ENCODE peak calls at places on chromosomes 1 and 21, in ten cellular contexts. G is GM19239; Z is transverse colon; I is MM.1S; E is activated effector memory CD4-positive, alpha-beta T cell treated with Interleukin-2 at 50 U/mL for 16 hours; A is ovary; P is NCI-H2029 treated with DMSO at 0.1 percent for 48 hours; L is WTC11; Q is iPS-NIHi11; B is T-helper 1 cell. F is an unnamed sample.

GRCh38 chr1:145751491-145752021 is 32.3 kb downstream of the CD160 start:
- DNase-seq in A (no peak), B (no peak), E (no peak), P (no peak), Z (no peak), G (no peak), I (no peak), L (no peak), Q (no peak), F (peak; percentile 76)

GRCh38 chr1:243786546-243786945 is 63.5 kb downstream of the AKT3 start:
- DNase-seq in E (no peak), I (no peak), Q (no peak), A (no peak), L (no peak), G (no peak), Z (no peak), P (no peak), B (no peak), F (no peak)

GRCh38 chr1:112706505-112707216 is at the start of gene RHOC:
- DNase-seq in I (peak; percentile 49), A (peak; percentile 83), Q (peak; percentile 81), E (no peak), L (peak; percentile 62), P (no peak), B (peak; percentile 48), G (peak; percentile 69), Z (peak; percentile 81), F (peak; percentile 89)

GRCh38 chr1:231192620-231193163 is 30.8 kb downstream of the TRIM67 start:
- DNase-seq in Z (peak; percentile 23), I (no peak), Q (no peak), A (no peak), L (no peak), B (no peak), P (peak; percentile 74), E (no peak), G (no peak), F (no peak)

GRCh38 chr21:41112740-41113692 is 54.9 kb upstream of the BACE2 start:
- DNase-seq in P (no peak), Z (no peak), B (no peak), L (no peak), I (peak; percentile 52), A (no peak), Q (no peak), E (no peak), G (no peak), F (peak; percentile 97)

GRCh38 chr1:151131832-151132675 is 14.4 kb downstream of the SEMA6C start:
- DNase-seq in Z (peak; percentile 26), L (peak; percentile 56), G (no peak), E (no peak), Q (peak; percentile 50), I (no peak), A (peak; percentile 73), P (no peak), B (no peak), F (no peak)

GRCh38 chr21:35476616-35477395 is 427.7 kb upstream of the RUNX1 start:
- DNase-seq in E (no peak), Q (no peak), L (no peak), B (no peak), G (no peak), A (no peak), Z (no peak), I (no peak), P (no peak), F (peak; percentile 69)

GRCh38 chr1:228062812-228063211 is 19.7 kb upstream of the ARF1 start:
- DNase-seq in A (no peak), B (no peak), Z (no peak), G (no peak), Q (no peak), L (no peak), P (no peak), E (no peak), I (no peak), F (no peak)

GRCh38 chr1:8816831-8817412 is 518 bp downstream of the RERE start:
- DNase-seq in P (no peak), Q (peak; percentile 35), L (peak; percentile 36), B (peak; percentile 10), A (peak; percentile 55), Z (peak; percentile 42), E (peak; percentile 18), G (no peak), I (peak; percentile 57), F (peak; percentile 11)

GRCh38 chr1:243726792-243727502 is 123.1 kb downstream of the AKT3 start:
- DNase-seq in E (no peak), I (no peak), G (no peak), P (no peak), L (no peak), Q (no peak), A (no peak), Z (no peak), B (no peak), F (no peak)

GRCh38 chr1:235038701-235039100 is 89.9 kb downstream of the TOMM20 start:
- DNase-seq in I (no peak), G (no peak), Q (no peak), A (no peak), B (no peak), Z (no peak), P (no peak), E (no peak), L (no peak), F (no peak)

GRCh38 chr1:110076789-110077500 is 6.5 kb upstream of the ALX3 start:
- DNase-seq in P (no peak), A (no peak), G (no peak), B (no peak), E (no peak), Q (no peak), L (no peak), Z (no peak), I (no peak), F (no peak)

GRCh38 chr1:238823416-238823815 is 563.0 kb upstream of the CHRM3 start:
- DNase-seq in E (no peak), G (no peak), B (no peak), Z (no peak), I (peak; percentile 8), P (no peak), L (no peak), A (no peak), Q (no peak), F (no peak)

GRCh38 chr1:19391596-19391981 is 79.5 kb downstream of the SLC66A1 start:
- DNase-seq in Q (no peak), B (no peak), A (no peak), E (peak; percentile 4), Z (no peak), I (no peak), P (no peak), G (no peak), L (no peak), F (no peak)

GRCh38 chr21:43467785-43468184 is 40.9 kb upstream of the SIK1 start:
- DNase-seq in G (no peak), L (no peak), I (no peak), Z (no peak), B (no peak), Q (no peak), E (no peak), P (no peak), A (peak; percentile 3), F (no peak)

GRCh38 chr1:234962340-234962989 is 166.2 kb downstream of the TOMM20 start:
- DNase-seq in Q (no peak), A (no peak), P (no peak), I (peak; percentile 93), Z (no peak), L (no peak), G (no peak), E (no peak), B (no peak), F (no peak)